ENCODE peak calls at places on chromosomes 16 and 17, in nine cellular contexts. A is body of pancreas; K is activated CD4-positive, alpha-beta T cell treated with anti-CD3 and anti-CD28 coated beads for 1 hour; F is GM03348; X is activated naive CD8-positive, alpha-beta T cell treated with anti-CD3 and anti-CD28 coated beads for 36 hours; W is lower leg skin; Z is HL-60; D is activated gamma-delta T cell treated with Interleukin-2 at 50 U/mL for 16 hours; N is lower lobe of right lung. O is an unnamed sample.

GRCh38 chr17:56926270-56926669 is 12.4 kb upstream of the TRIM25 start:
- DNase-seq in A (no peak), K (no peak), F (no peak), X (no peak), W (no peak), Z (no peak), D (no peak), N (no peak), O (no peak)

GRCh38 chr16:27204232-27204915 is 1.0 kb downstream of the KDM8 start:
- DNase-seq in A (no peak), K (no peak), F (no peak), X (no peak), W (no peak), Z (no peak), D (no peak), N (no peak), O (peak)

GRCh38 chr17:59328534-59329095 is 2.8 kb upstream of the YPEL2 start:
- DNase-seq in A (no peak), K (no peak), F (no peak), X (no peak), W (no peak), Z (no peak), D (no peak), N (no peak), O (no peak)

GRCh38 chr16:82657239-82657638 is 30.5 kb downstream of the CDH13 start:
- DNase-seq in A (no peak), K (no peak), F (peak), X (no peak), W (no peak), Z (no peak), D (no peak), N (no peak), O (no peak)

GRCh38 chr16:81645303-81645702 is 133.8 kb upstream of the PLCG2 start:
- DNase-seq in A (peak), K (no peak), F (peak), X (no peak), W (peak), Z (no peak), D (no peak), N (peak), O (no peak)

GRCh38 chr16:54847207-54847606 is 83.5 kb upstream of the IRX5 start:
- DNase-seq in A (no peak), K (no peak), F (no peak), X (no peak), W (peak), Z (no peak), D (no peak), N (no peak), O (no peak)

GRCh38 chr17:2776589-2777241 is 19.5 kb upstream of the RAP1GAP2 start:
- DNase-seq in A (peak), K (no peak), F (no peak), X (peak), W (no peak), Z (no peak), D (no peak), N (no peak), O (no peak)

GRCh38 chr16:75566040-75566888 is at the start of gene GABARAPL2:
- DNase-seq in A (peak), K (peak), F (peak), X (peak), W (peak), Z (peak), D (peak), N (peak), O (peak)

GRCh38 chr17:59830846-59831486 is 61.8 kb downstream of the TUBD1 start:
- DNase-seq in A (no peak), K (no peak), F (no peak), X (no peak), W (no peak), Z (no peak), D (no peak), N (no peak), O (no peak)

GRCh38 chr16:62105244-62105643 is 69.0 kb upstream of the CDH8 start:
- DNase-seq in A (no peak), K (no peak), F (no peak), X (no peak), W (no peak), Z (no peak), D (no peak), N (no peak), O (no peak)

GRCh38 chr16:86398622-86399021 is 111.7 kb upstream of the FOXF1 start:
- DNase-seq in A (no peak), K (no peak), F (no peak), X (no peak), W (no peak), Z (no peak), D (no peak), N (no peak), O (no peak)

GRCh38 chr16:75248536-75249380 is 2.7 kb downstream of the BCAR1 start:
- DNase-seq in A (peak), K (no peak), F (no peak), X (no peak), W (no peak), Z (no peak), D (no peak), N (no peak), O (no peak)

GRCh38 chr16:66093217-66093616 is 273.3 kb upstream of the CDH5 start:
- DNase-seq in A (no peak), K (no peak), F (peak), X (no peak), W (no peak), Z (no peak), D (no peak), N (no peak), O (no peak)

GRCh38 chr17:44967907-44968224 is 237 bp downstream of the C1QL1 start:
- DNase-seq in A (no peak), K (no peak), F (no peak), X (no peak), W (no peak), Z (no peak), D (no peak), N (no peak), O (no peak)

GRCh38 chr17:35243459-35244204 is 760 bp downstream of the SLFN5 start:
- DNase-seq in A (peak), K (peak), F (peak), X (peak), W (peak), Z (no peak), D (peak), N (peak), O (peak)

GRCh38 chr17:27949304-27949703 is 56.1 kb upstream of the LYRM9 start:
- DNase-seq in A (no peak), K (no peak), F (no peak), X (no peak), W (no peak), Z (no peak), D (no peak), N (no peak), O (no peak)

GRCh38 chr17:81665205-81666091 is 957 bp downstream of the OXLD1 start:
- DNase-seq in A (peak), K (no peak), F (peak), X (peak), W (no peak), Z (peak), D (peak), N (peak), O (no peak)

GRCh38 chr17:67573987-67574657 is 143.6 kb upstream of the NOL11 start:
- DNase-seq in A (no peak), K (no peak), F (no peak), X (no peak), W (no peak), Z (no peak), D (no peak), N (no peak), O (no peak)

GRCh38 chr16:53945996-53946395 is 242.0 kb downstream of the FTO start:
- DNase-seq in A (peak), K (no peak), F (peak), X (no peak), W (no peak), Z (peak), D (no peak), N (no peak), O (no peak)

GRCh38 chr17:653724-654123 is 60.9 kb downstream of the VPS53 start:
- DNase-seq in A (no peak), K (no peak), F (no peak), X (no peak), W (no peak), Z (no peak), D (no peak), N (no peak), O (no peak)

GRCh38 chr16:85524630-85525463 is 88.3 kb upstream of the GSE1 start:
- DNase-seq in A (peak), K (no peak), F (no peak), X (no peak), W (no peak), Z (peak), D (no peak), N (peak), O (peak)

GRCh38 chr16:57025941-57026777 is 36.8 kb downstream of the NLRC5 start:
- DNase-seq in A (no peak), K (no peak), F (no peak), X (no peak), W (no peak), Z (peak), D (no peak), N (peak), O (no peak)

GRCh38 chr17:64005734-64006167 is 7.6 kb downstream of the PRR29 start:
- DNase-seq in A (peak), K (no peak), F (peak), X (no peak), W (no peak), Z (no peak), D (no peak), N (peak), O (no peak)

GRCh38 chr17:8829036-8829941 is 30.1 kb upstream of the MFSD6L start:
- DNase-seq in A (no peak), K (no peak), F (no peak), X (no peak), W (no peak), Z (no peak), D (no peak), N (no peak), O (no peak)

GRCh38 chr17:51045616-51046526 is 74.8 kb downstream of the SPAG9 start:
- DNase-seq in A (no peak), K (no peak), F (peak), X (no peak), W (no peak), Z (no peak), D (no peak), N (no peak), O (no peak)